ENCODE peak calls at places on chromosomes 11 and 22, in eight cellular contexts. M, X, V, Z, C, W, F and O are unnamed samples.
A peak's percentile ranks its signal among the peaks of the same experiment; 100 is the strongest.

GRCh38 chr11:109015283-109015682 is 350.4 kb downstream of the DDX10 start:
- DNase-seq in M (no peak), X (peak; percentile 82), V (peak; percentile 64), Z (peak; percentile 84), C (no peak), W (peak; percentile 80), F (no peak), O (no peak)

GRCh38 chr22:36311386-36312085 is 58.6 kb downstream of the APOL1 start:
- DNase-seq in M (no peak), X (peak; percentile 37), V (no peak), Z (no peak), C (no peak), W (no peak), F (no peak), O (no peak)

GRCh38 chr11:112795896-112796686 is 165.1 kb upstream of the NCAM1 start:
- DNase-seq in M (no peak), X (no peak), V (no peak), Z (no peak), C (peak; percentile 90), W (no peak), F (no peak), O (no peak)

GRCh38 chr11:70517203-70517602 is 118.9 kb downstream of the CTTN start:
- DNase-seq in M (no peak), X (no peak), V (no peak), Z (no peak), C (no peak), W (no peak), F (no peak), O (no peak)

GRCh38 chr22:42716221-42716620 is 4.4 kb downstream of the A4GALT start:
- DNase-seq in M (no peak), X (no peak), V (no peak), Z (no peak), C (no peak), W (no peak), F (no peak), O (no peak)

GRCh38 chr22:41380993-41381328 is 781 bp upstream of the TEF start:
- DNase-seq in M (peak; percentile 88), X (peak; percentile 94), V (peak; percentile 62), Z (peak; percentile 73), C (no peak), W (peak; percentile 61), F (peak; percentile 87), O (no peak)

GRCh38 chr11:4886186-4886585 is 4.5 kb downstream of the OR51T1 start:
- DNase-seq in M (no peak), X (no peak), V (no peak), Z (no peak), C (no peak), W (no peak), F (no peak), O (no peak)

GRCh38 chr11:72113170-72113808 is 794 bp upstream of the ANAPC15 start:
- DNase-seq in M (no peak), X (peak; percentile 52), V (no peak), Z (no peak), C (no peak), W (peak; percentile 85), F (no peak), O (no peak)

GRCh38 chr11:83819936-83820549 is 533.9 kb upstream of the CCDC90B start:
- DNase-seq in M (peak; percentile 39), X (peak; percentile 79), V (peak; percentile 65), Z (peak; percentile 70), C (no peak), W (peak; percentile 63), F (peak; percentile 16), O (no peak)

GRCh38 chr11:102147632-102148031 is 37.4 kb downstream of the YAP1 start:
- DNase-seq in M (no peak), X (no peak), V (no peak), Z (no peak), C (no peak), W (no peak), F (no peak), O (no peak)

GRCh38 chr22:50434849-50435700 is 39.8 kb downstream of the SBF1 start:
- DNase-seq in M (no peak), X (no peak), V (no peak), Z (no peak), C (peak; percentile 77), W (peak; percentile 61), F (no peak), O (no peak)

GRCh38 chr11:18229501-18229900 is 7.1 kb downstream of the SAA4 start:
- DNase-seq in M (no peak), X (no peak), V (no peak), Z (no peak), C (no peak), W (no peak), F (no peak), O (no peak)

GRCh38 chr11:66317766-66318575 is 1.1 kb upstream of the CD248 start:
- DNase-seq in M (no peak), X (peak; percentile 94), V (no peak), Z (peak; percentile 84), C (peak; percentile 82), W (peak; percentile 79), F (peak; percentile 61), O (no peak)

GRCh38 chr11:46886211-46886610 is 32.1 kb downstream of the LRP4 start:
- DNase-seq in M (no peak), X (no peak), V (no peak), Z (no peak), C (no peak), W (no peak), F (no peak), O (no peak)

GRCh38 chr11:118953265-118953664 is 2.8 kb upstream of the UPK2 start:
- DNase-seq in M (no peak), X (peak; percentile 18), V (no peak), Z (no peak), C (peak; percentile 4), W (peak; percentile 17), F (no peak), O (peak; percentile 70)

GRCh38 chr11:35182317-35182939 is 43.5 kb downstream of the CD44 start:
- DNase-seq in M (no peak), X (no peak), V (no peak), Z (no peak), C (no peak), W (peak; percentile 53), F (no peak), O (no peak)
- H3K4me3 ChIP-seq in M (no peak overlapping the region), X (no peak overlapping the region), V (no peak overlapping the region), Z (no peak overlapping the region), C (no peak overlapping the region), W (no peak overlapping the region), F (no peak overlapping the region), O (no peak overlapping the region)

DNA sequence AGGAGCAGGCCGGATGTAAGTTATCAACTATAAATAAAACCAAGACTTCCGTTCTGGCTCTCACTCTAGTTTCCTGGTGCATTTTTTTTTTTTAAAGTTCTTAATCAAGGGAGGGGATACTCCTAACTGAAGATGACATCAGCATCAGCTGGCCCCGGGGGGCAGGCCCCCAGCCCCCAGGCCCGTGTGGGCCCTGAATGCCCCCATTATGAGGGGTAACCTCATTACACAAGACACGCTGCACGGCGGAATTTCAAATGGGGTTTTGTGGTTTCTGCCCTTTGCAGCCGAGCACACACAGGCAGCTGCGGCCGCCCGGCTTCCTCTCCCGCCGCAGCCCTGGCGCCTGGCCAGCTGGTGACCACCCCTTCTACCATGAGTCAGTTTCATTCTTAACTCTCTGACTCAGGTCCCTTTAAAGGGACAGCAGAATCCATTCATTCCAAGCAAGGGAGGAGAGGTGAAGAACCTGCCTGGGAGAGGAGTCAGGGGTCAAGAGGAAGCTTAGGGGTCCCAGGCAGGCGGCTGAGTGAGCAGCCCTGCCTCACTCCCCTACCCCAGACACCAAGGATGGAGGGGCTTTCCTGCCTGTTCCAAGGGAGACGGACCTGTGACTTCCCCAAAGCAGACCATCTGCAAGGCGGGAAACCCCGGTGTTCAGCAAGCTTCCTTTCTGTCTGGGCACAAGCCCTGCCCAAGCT is 3.4 kb downstream of the MYEOV start:
- DNase-seq in M (no peak), X (peak; percentile 99), V (peak; percentile 98), Z (peak; percentile 99), C (peak; percentile 98), W (peak; percentile 96), F (peak; percentile 95), O (peak; percentile 44)
- H3K4me3 ChIP-seq in M (no peak overlapping the region), X (no peak overlapping the region), V (no peak overlapping the region), Z (no peak overlapping the region), C (peak overlapping the region; percentile 31), W (no peak overlapping the region), F (no peak overlapping the region), O (no peak overlapping the region)

GRCh38 chr11:64762916-64763803 is 3.4 kb upstream of the PYGM start:
- DNase-seq in M (peak; percentile 35), X (peak; percentile 79), V (peak; percentile 66), Z (peak; percentile 88), C (peak; percentile 82), W (peak; percentile 78), F (no peak), O (no peak)

GRCh38 chr11:64765291-64765803 is 5.6 kb upstream of the PYGM start:
- DNase-seq in M (no peak), X (no peak), V (no peak), Z (no peak), C (peak; percentile 70), W (no peak), F (no peak), O (peak; percentile 43)

GRCh38 chr11:64762277-64762915 is 2.6 kb upstream of the PYGM start:
- DNase-seq in M (no peak), X (no peak), V (no peak), Z (no peak), C (peak; percentile 74), W (peak; percentile 62), F (no peak), O (no peak)

GRCh38 chr11:64764753-64765152 is 5.0 kb upstream of the PYGM start:
- DNase-seq in M (no peak), X (no peak), V (no peak), Z (no peak), C (no peak), W (no peak), F (no peak), O (no peak)

GRCh38 chr11:64763804-64764611 is 4.2 kb upstream of the PYGM start:
- DNase-seq in M (peak; percentile 53), X (no peak), V (no peak), Z (no peak), C (peak; percentile 51), W (no peak), F (no peak), O (no peak)
- H3K4me3 ChIP-seq in M (no peak overlapping the region), X (no peak overlapping the region), V (no peak overlapping the region), Z (no peak overlapping the region), C (no peak overlapping the region), W (no peak overlapping the region), F (no peak overlapping the region), O (no peak overlapping the region)

GRCh38 chr11:6319001-6319878 is 1.1 kb downstream of the CAVIN3 start:
- DNase-seq in M (peak; percentile 76), X (peak; percentile 34), V (peak; percentile 60), Z (peak; percentile 26), C (peak; percentile 85), W (peak; percentile 16), F (peak; percentile 71), O (no peak)

GRCh38 chr11:6321356-6321755 is 1.1 kb upstream of the CAVIN3 start:
- DNase-seq in M (no peak), X (no peak), V (no peak), Z (no peak), C (no peak), W (no peak), F (no peak), O (no peak)

GRCh38 chr11:6320411-6321207 is at the start of gene CAVIN3:
- DNase-seq in M (peak; percentile 59), X (peak; percentile 85), V (peak; percentile 79), Z (peak; percentile 87), C (peak; percentile 94), W (peak; percentile 89), F (peak; percentile 91), O (no peak)

GRCh38 chr11:6321961-6322362 is 1.7 kb upstream of the CAVIN3 start:
- DNase-seq in M (peak; percentile 5), X (peak; percentile 82), V (peak; percentile 68), Z (peak; percentile 65), C (no peak), W (peak; percentile 72), F (no peak), O (no peak)

GRCh38 chr11:6319879-6320410 is 356 bp downstream of the CAVIN3 start:
- DNase-seq in M (peak; percentile 74), X (peak; percentile 91), V (peak; percentile 79), Z (peak; percentile 92), C (peak; percentile 97), W (peak; percentile 88), F (peak; percentile 96), O (no peak)
- H3K4me3 ChIP-seq in M (peak overlapping the region; percentile 21), X (peak overlapping the region; percentile 69), V (peak overlapping the region; percentile 53), Z (peak overlapping the region; percentile 48), C (peak overlapping the region; percentile 66), W (peak overlapping the region; percentile 55), F (peak overlapping the region; percentile 29), O (peak overlapping the region; percentile 40)